ENCODE peak calls at places on chromosome 9, in seven cellular contexts. K is GM12878, U is SK-N-SH, P is HCT116, W is H1, O is K562, R is HepG2. C is an unnamed sample.

GRCh38 chr9:37031081-37031480 is 3.0 kb downstream of the PAX5 start:
- DNase-seq in W (no peak), K (no peak), O (no peak), R (no peak), P (no peak), U (no peak), C (no peak)

GRCh38 chr9:76609285-76610008 is 150.5 kb downstream of the GCNT1 start:
- DNase-seq in P (no peak), W (no peak), U (no peak), O (no peak), R (no peak), K (no peak), C (no peak)

GRCh38 chr9:694499-695154 is 146.9 kb upstream of the DMRT1 start:
- DNase-seq in P (no peak), R (no peak), O (no peak), W (no peak), K (no peak), U (no peak), C (no peak)

GRCh38 chr9:123695391-123695790 is 234.5 kb downstream of the DENND1A start:
- DNase-seq in O (no peak), R (no peak), W (no peak), K (no peak), U (no peak), P (no peak), C (no peak)

GRCh38 chr9:11149065-11149464 is 536.3 kb upstream of the PTPRD start:
- DNase-seq in P (no peak), R (no peak), U (no peak), K (no peak), W (peak), O (no peak), C (peak)

GRCh38 chr9:113511856-113512761 is 48.6 kb downstream of the RGS3 start:
- DNase-seq in P (no peak), W (no peak), U (no peak), R (no peak), K (peak), O (peak), C (no peak)

GRCh38 chr9:135186248-135187164 is 99.0 kb downstream of the OLFM1 start:
- DNase-seq in K (no peak), U (peak), O (no peak), R (no peak), W (no peak), P (no peak), C (no peak)

GRCh38 chr9:114989600-114990410 is 59.4 kb upstream of the TNFSF8 start:
- DNase-seq in U (no peak), R (no peak), K (peak), P (no peak), W (no peak), O (no peak), C (no peak)

GRCh38 chr9:15576350-15577050 is 23.7 kb downstream of the CCDC171 start:
- DNase-seq in P (no peak), U (no peak), W (no peak), K (no peak), R (no peak), O (no peak), C (no peak)

GRCh38 chr9:124238546-124239140 is 19.1 kb upstream of the NEK6 start:
- DNase-seq in R (no peak), K (no peak), P (no peak), O (no peak), W (no peak), U (no peak), C (no peak)

GRCh38 chr9:19162956-19163355 is 35.7 kb upstream of the PLIN2 start:
- DNase-seq in O (no peak), U (no peak), K (no peak), W (no peak), R (no peak), P (no peak), C (no peak)

GRCh38 chr9:4706971-4707622 is 27.7 kb downstream of the CDC37L1 start:
- DNase-seq in R (no peak), U (no peak), O (no peak), K (no peak), P (no peak), W (no peak), C (no peak)

GRCh38 chr9:101468116-101468515 is 32.5 kb upstream of the ALDOB start:
- DNase-seq in R (no peak), O (no peak), U (no peak), P (no peak), W (no peak), K (no peak), C (no peak)

GRCh38 chr9:95822583-95823431 is 52.7 kb upstream of the ERCC6L2 start:
- DNase-seq in W (no peak), K (peak), U (no peak), P (peak), O (no peak), R (no peak), C (no peak)

GRCh38 chr9:94681508-94681907 is 42.2 kb upstream of the FBP1 start:
- DNase-seq in R (peak), U (peak), O (peak), P (peak), K (peak), W (peak), C (peak)
- TF ChIP-seq JUND in R (no peak), U (no peak), O (no peak), P (no peak), K (no peak), W (no peak), C (no peak)

DNA sequence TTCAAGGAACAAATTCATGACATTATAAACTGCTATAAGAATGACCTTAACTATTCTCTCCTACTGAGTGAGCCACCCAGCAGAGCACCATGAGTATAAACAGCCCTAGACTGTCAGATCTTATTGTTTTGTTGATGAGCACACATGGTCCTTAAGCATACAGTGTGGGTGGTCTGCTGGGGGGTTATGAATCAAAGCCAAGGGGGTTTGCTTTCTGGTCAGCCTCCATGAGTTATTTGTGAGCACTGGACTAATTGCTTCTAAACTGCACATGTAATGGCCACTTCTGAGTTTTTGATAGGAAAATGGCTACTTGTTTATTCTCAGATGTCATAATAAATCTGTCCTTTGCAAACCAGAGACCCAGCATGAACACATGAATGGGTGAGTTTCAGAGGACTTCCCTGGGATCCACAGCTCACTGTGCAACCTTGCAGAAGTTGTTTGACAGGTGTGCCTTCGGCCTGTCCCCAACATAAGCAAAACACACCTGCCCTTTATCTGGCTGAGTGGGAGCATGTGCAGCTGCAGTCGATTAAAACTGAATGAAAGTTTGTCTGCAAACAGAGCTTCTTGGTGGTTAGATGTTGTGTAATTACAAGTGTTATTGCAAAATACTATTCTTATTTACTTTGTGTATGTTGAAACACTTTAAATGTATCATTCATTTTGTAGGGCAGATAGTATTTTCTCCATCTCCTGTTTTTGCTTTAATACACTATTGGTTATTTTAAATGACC is 35.9 kb downstream of the MAMDC2 start:
- DNase-seq in R (no peak), K (no peak), O (no peak), P (no peak), U (no peak), W (no peak), C (no peak)
- TF ChIP-seq JUND in R (no peak), K (no peak), O (no peak), P (no peak), U (no peak), W (no peak), C (no peak)

GRCh38 chr9:34365282-34365681 is 11.4 kb downstream of the MYORG start:
- DNase-seq in R (no peak), K (no peak), P (no peak), O (no peak), U (no peak), W (peak), C (no peak)

GRCh38 chr9:34366365-34366764 is 10.3 kb downstream of the MYORG start:
- DNase-seq in U (no peak), K (no peak), P (no peak), O (no peak), R (no peak), W (peak), C (no peak)

GRCh38 chr9:34362614-34363013 is 14.1 kb downstream of the MYORG start:
- DNase-seq in R (no peak), K (no peak), U (no peak), O (no peak), W (no peak), P (no peak), C (no peak)

GRCh38 chr9:34363619-34364351 is 12.9 kb downstream of the MYORG start:
- DNase-seq in U (no peak), R (no peak), P (no peak), O (no peak), W (peak), K (no peak), C (no peak)
- TF ChIP-seq JUND in U (no peak), R (no peak), P (no peak), O (no peak), W (no peak), K (no peak), C (no peak)

DNA sequence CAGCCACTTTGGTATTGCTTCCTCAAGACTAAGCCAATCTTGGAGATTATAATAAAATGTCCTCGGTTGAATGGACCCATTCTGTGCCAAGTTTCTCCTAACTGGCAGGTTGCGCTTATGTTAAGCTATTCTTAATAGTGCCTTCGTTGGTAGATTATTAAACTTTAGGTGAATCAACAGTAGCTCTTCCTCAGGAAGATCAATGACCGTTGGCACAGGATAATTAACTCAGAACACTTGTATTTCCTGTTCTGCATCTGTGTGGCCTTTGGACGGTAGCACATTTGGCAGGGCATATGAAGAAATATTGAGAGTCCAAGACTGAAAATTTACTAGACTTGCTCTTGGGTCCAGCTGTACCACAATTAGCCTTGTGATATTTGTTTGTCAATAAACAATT is 402.9 kb downstream of the MLLT3 start:
- DNase-seq in O (no peak), P (no peak), K (no peak), W (no peak), U (no peak), R (no peak), C (peak)
- TF ChIP-seq JUND in O (no peak), P (no peak), K (no peak), W (no peak), U (no peak), R (no peak), C (no peak)

DNA sequence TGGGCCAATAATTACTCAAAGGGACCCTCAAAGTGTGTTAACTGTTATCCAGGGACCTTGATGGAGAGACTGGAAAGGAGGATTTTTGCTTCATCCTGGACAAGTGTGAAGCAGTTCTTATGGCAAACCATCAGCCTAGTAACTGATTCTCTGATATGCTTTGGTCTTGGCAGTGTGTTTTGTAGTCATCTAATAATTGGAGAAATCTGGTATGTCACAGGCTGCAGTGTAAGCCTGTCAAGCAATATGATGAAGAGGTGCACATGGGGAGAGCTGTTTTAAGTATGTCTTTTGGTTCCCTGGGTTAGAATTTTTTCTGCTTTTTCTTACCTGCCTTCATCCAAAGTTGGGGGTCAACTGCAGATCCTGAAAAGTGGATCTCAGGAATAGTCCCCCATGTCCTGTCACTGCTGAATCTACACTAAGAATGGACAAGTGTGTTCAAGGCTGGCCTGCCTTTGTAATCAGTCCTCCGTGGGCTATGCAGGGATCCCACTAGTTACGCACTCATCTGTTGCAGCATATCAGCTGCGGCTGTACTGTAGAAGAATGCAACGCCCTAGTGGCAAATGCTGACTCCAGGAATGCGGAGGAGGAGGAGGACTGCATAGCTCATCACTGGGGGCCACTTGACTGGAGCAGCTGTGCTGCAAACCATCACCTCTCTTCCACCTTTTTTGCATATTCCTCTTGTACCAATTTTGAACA is 1.9 kb downstream of the SPTAN1 start:
- DNase-seq in U (peak), W (peak), P (peak), K (peak), R (peak), O (peak), C (peak)
- TF ChIP-seq JUND in U (no peak), W (no peak), P (no peak), K (no peak), R (peak), O (no peak), C (no peak)

GRCh38 chr9:133606722-133607053 is 2.5 kb downstream of the FAM163B start:
- DNase-seq in O (no peak), P (no peak), U (no peak), W (no peak), K (no peak), R (no peak), C (no peak)
- TF ChIP-seq JUND in O (no peak), P (no peak), U (no peak), W (no peak), K (no peak), R (no peak), C (no peak)

C was measured in T47D.